ENCODE peak calls at places on chromosome 10, in four cellular contexts. Z, V, X and O are unnamed samples.
A peak's percentile ranks its signal among the peaks of the same experiment; 100 is the strongest.

GRCh38 chr10:103784089-103784488 is 71.3 kb downstream of the SH3PXD2A start:
- DNase-seq in Z (no peak), V (no peak), X (no peak), O (no peak)

GRCh38 chr10:69500864-69501468 is 49.7 kb downstream of the TSPAN15 start:
- DNase-seq in Z (no peak), V (no peak), X (no peak), O (no peak)

GRCh38 chr10:12720217-12720981 is 281.1 kb downstream of the CCDC3 start:
- DNase-seq in Z (no peak), V (peak; percentile 30), X (no peak), O (no peak)

GRCh38 chr10:44994752-44995530 is 5.8 kb upstream of the ZNF22 start:
- DNase-seq in Z (peak; percentile 43), V (no peak), X (no peak), O (no peak)

GRCh38 chr10:71375954-71376353 is 20.8 kb upstream of the CDH23 start:
- DNase-seq in Z (no peak), V (no peak), X (no peak), O (no peak)

GRCh38 chr10:57664815-57665214 is 602.9 kb downstream of the IPMK start:
- DNase-seq in Z (no peak), V (no peak), X (no peak), O (no peak)

GRCh38 chr10:132713421-132714095 is 72.4 kb downstream of the NKX6-2 start:
- DNase-seq in Z (no peak), V (no peak), X (no peak), O (no peak)

GRCh38 chr10:127974911-127975310 is 68.0 kb downstream of the PTPRE start:
- DNase-seq in Z (no peak), V (no peak), X (no peak), O (no peak)

GRCh38 chr10:120394446-120394845 is 62.6 kb upstream of the PLPP4 start:
- DNase-seq in Z (no peak), V (no peak), X (no peak), O (no peak)

GRCh38 chr10:22433875-22434274 is 88.6 kb downstream of the SPAG6 start:
- DNase-seq in Z (no peak), V (no peak), X (no peak), O (no peak)